ENCODE peak calls at places on chromosomes 11 and 22, in ten cellular contexts. S, M, K, J, U, O, A, X, L and V are unnamed samples.

GRCh38 chr11:45405916-45406670 is 120.0 kb upstream of the SYT13 start:
- DNase-seq in S (no peak), M (peak; percentile 23), K (peak; percentile 39), J (no peak), U (no peak), O (no peak), A (no peak), X (no peak), L (no peak), V (no peak)

GRCh38 chr11:45092901-45093760 is 53.3 kb upstream of the PRDM11 start:
- DNase-seq in S (no peak), M (peak; percentile 91), K (no peak), J (no peak), U (no peak), O (no peak), A (no peak), X (no peak), L (peak; percentile 14), V (no peak)

GRCh38 chr11:123321641-123322040 is 108.4 kb upstream of the GRAMD1B start:
- DNase-seq in S (no peak), M (no peak), K (no peak), J (no peak), U (no peak), O (no peak), A (no peak), X (no peak), L (no peak), V (no peak)

GRCh38 chr11:74283580-74284180 is 27.8 kb downstream of the P4HA3 start:
- DNase-seq in S (no peak), M (peak; percentile 90), K (no peak), J (no peak), U (no peak), O (no peak), A (no peak), X (no peak), L (no peak), V (no peak)

GRCh38 chr11:605286-606129 is 10.2 kb downstream of the IRF7 start:
- DNase-seq in S (no peak), M (no peak), K (no peak), J (no peak), U (no peak), O (no peak), A (no peak), X (no peak), L (no peak), V (no peak)

GRCh38 chr22:43796567-43796966 is 15.5 kb downstream of the EFCAB6 start:
- DNase-seq in S (no peak), M (peak; percentile 41), K (peak; percentile 43), J (peak; percentile 16), U (no peak), O (no peak), A (no peak), X (no peak), L (peak; percentile 53), V (no peak)

GRCh38 chr11:60150279-60150678 is 32.6 kb downstream of the MS4A6A start:
- DNase-seq in S (no peak), M (no peak), K (no peak), J (no peak), U (no peak), O (no peak), A (no peak), X (no peak), L (no peak), V (no peak)

GRCh38 chr22:23763579-23764331 is 965 bp downstream of the C22orf15 start:
- DNase-seq in S (no peak), M (no peak), K (peak; percentile 53), J (peak; percentile 23), U (peak; percentile 59), O (no peak), A (no peak), X (no peak), L (no peak), V (no peak)

GRCh38 chr11:126281666-126282175 is 1.2 kb upstream of the TIRAP start:
- DNase-seq in S (no peak), M (no peak), K (no peak), J (no peak), U (no peak), O (no peak), A (no peak), X (no peak), L (no peak), V (no peak)

GRCh38 chr22:50243704-50244419 is 961 bp downstream of the TUBGCP6 start:
- DNase-seq in S (no peak), M (no peak), K (no peak), J (no peak), U (no peak), O (no peak), A (no peak), X (no peak), L (no peak), V (no peak)
- TF ChIP-seq CTCF in S (no peak), M (no peak), K (no peak), J (no peak), U (no peak), O (no peak), A (no peak), X (no peak), L (no peak), V (no peak)

GRCh38 chr11:117371453-117371852 is 43.8 kb downstream of the CEP164 start:
- DNase-seq in S (no peak), M (no peak), K (no peak), J (no peak), U (no peak), O (no peak), A (no peak), X (no peak), L (no peak), V (no peak)

GRCh38 chr11:117366875-117367274 is 39.2 kb downstream of the CEP164 start:
- DNase-seq in S (no peak), M (no peak), K (no peak), J (no peak), U (no peak), O (no peak), A (no peak), X (no peak), L (no peak), V (no peak)

GRCh38 chr11:117361432-117361831 is 33.8 kb downstream of the CEP164 start:
- DNase-seq in S (no peak), M (no peak), K (no peak), J (no peak), U (no peak), O (no peak), A (no peak), X (no peak), L (no peak), V (no peak)

GRCh38 chr11:117369521-117369920 is 41.9 kb downstream of the CEP164 start:
- DNase-seq in S (no peak), M (no peak), K (no peak), J (no peak), U (no peak), O (no peak), A (no peak), X (no peak), L (no peak), V (no peak)

DNA sequence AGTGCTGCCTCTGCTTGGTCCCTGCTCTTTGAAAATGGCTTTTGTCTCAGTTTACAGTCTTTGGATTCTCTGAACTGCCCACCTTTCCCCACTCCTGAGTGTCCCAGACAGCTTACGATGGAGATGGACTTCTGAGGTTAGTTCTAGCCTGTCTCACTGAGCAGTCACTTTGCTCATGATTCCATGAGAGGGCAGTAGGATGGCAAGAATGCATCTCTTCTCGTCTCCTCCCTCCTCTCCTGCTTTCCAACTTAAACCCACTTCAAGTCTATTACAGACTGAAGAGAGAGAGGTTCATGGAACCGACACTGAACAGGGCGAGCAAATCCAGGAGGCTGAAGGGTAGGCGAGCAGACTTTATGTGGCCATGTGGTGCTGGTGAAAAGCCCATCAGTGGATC is 38.5 kb downstream of the CEP164 start:
- DNase-seq in S (no peak), M (no peak), K (no peak), J (no peak), U (no peak), O (no peak), A (no peak), X (no peak), L (no peak), V (no peak)
- TF ChIP-seq CTCF in S (no peak), M (no peak), K (no peak), J (no peak), U (no peak), O (no peak), A (no peak), X (no peak), L (no peak), V (peak; percentile 19)

GRCh38 chr11:63020671-63021255 is 5.1 kb upstream of the SLC22A8 start:
- DNase-seq in S (no peak), M (peak; percentile 12), K (no peak), J (peak; percentile 53), U (no peak), O (no peak), A (no peak), X (no peak), L (no peak), V (no peak)
- TF ChIP-seq CTCF in S (peak; percentile 33), M (peak; percentile 65), K (peak; percentile 11), J (peak; percentile 89), U (peak; percentile 33), O (no peak), A (no peak), X (peak; percentile 39), L (peak; percentile 45), V (peak; percentile 52)

GRCh38 chr22:31272522-31273446 is 19.5 kb downstream of the PIK3IP1 start:
- DNase-seq in S (no peak), M (peak; percentile 66), K (peak; percentile 81), J (peak; percentile 50), U (no peak), O (no peak), A (no peak), X (peak; percentile 44), L (no peak), V (no peak)

GRCh38 chr22:31268281-31268680 is 24.0 kb downstream of the PIK3IP1 start:
- DNase-seq in S (no peak), M (no peak), K (no peak), J (no peak), U (no peak), O (no peak), A (no peak), X (no peak), L (no peak), V (no peak)

GRCh38 chr22:31271485-31271884 is 20.8 kb downstream of the PIK3IP1 start:
- DNase-seq in S (no peak), M (no peak), K (no peak), J (no peak), U (no peak), O (no peak), A (no peak), X (no peak), L (no peak), V (no peak)

GRCh38 chr22:31271026-31271425 is 21.3 kb downstream of the PIK3IP1 start:
- DNase-seq in S (no peak), M (no peak), K (no peak), J (no peak), U (no peak), O (no peak), A (no peak), X (no peak), L (no peak), V (no peak)

DNA sequence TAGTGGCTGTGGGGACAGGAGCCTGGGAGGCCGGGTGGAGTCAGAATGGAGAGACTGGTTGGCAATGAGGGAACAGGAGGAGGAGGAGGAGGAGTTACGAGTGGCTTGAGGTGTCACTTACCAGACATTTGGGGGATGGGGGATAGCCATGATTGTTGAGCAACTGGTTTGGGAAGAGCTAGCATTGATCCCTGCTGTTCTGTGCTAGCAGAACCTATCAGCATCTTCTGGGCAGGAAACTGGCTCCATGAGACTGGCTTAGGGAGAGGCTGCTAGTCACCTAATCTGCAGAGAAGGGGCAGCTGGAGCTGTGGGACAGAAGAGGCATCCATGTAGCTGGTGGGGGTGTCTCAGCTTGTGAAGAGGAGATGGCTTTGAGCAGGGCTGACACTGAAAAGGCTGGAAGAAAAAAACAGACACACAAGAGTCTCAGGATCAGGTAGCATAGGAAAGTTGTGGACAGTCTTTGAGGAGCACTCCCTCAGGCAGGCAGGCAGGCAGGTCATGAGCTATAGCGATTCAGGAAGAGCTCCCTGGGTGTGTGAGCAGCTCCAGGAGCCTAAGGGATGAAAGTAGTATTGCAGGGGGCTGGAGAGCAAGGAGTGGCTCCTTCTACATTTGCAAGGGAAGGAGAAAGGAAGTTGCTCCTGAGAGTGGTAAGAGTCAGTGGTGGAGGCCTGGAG is 22.3 kb downstream of the PIK3IP1 start:
- DNase-seq in S (no peak), M (no peak), K (no peak), J (no peak), U (no peak), O (no peak), A (no peak), X (no peak), L (no peak), V (no peak)
- TF ChIP-seq CTCF in S (no peak), M (no peak), K (no peak), J (no peak), U (no peak), O (no peak), A (no peak), X (no peak), L (no peak), V (no peak)